ENCODE peak calls at places on chromosome 17, in five cellular contexts. H is IMR-90, O is testis, E is spleen, S is body of pancreas. R is an unnamed sample.

GRCh38 chr17:8150194-8151119 is 1.7 kb downstream of the PER1 start:
- DNase-seq in H (no peak), E (peak), S (no peak), O (no peak), R (no peak)

GRCh38 chr17:68228817-68229570 is 18.8 kb upstream of the AMZ2 start:
- DNase-seq in H (no peak), O (no peak), E (no peak), S (no peak), R (no peak)

GRCh38 chr17:55577687-55578086 is 66.4 kb upstream of the SMIM36 start:
- DNase-seq in O (no peak), E (peak), H (peak), S (no peak), R (peak)

GRCh38 chr17:63309021-63309420 is 137.1 kb downstream of the CYB561 start:
- DNase-seq in O (no peak), S (no peak), E (no peak), H (peak), R (no peak)

GRCh38 chr17:68570531-68570930 is 30.6 kb downstream of the FAM20A start:
- DNase-seq in H (no peak), S (no peak), E (no peak), O (no peak), R (no peak)

GRCh38 chr17:51356084-51356410 is 95.7 kb downstream of the UTP18 start:
- DNase-seq in E (no peak), H (no peak), O (no peak), S (no peak), R (no peak)

GRCh38 chr17:32551186-32551955 is 64.6 kb downstream of the CDK5R1 start:
- DNase-seq in S (no peak), O (no peak), H (peak), E (no peak), R (no peak)

GRCh38 chr17:38456031-38456815 is 28.0 kb downstream of the ARHGAP23 start:
- DNase-seq in O (peak), S (no peak), H (no peak), E (no peak), R (no peak)

GRCh38 chr17:34393401-34393800 is 30.4 kb upstream of the CCL1 start:
- DNase-seq in S (no peak), E (no peak), H (no peak), O (no peak), R (no peak)

GRCh38 chr17:34389343-34389742 is 26.3 kb upstream of the CCL1 start:
- DNase-seq in S (no peak), H (no peak), E (no peak), O (no peak), R (no peak)

GRCh38 chr17:34387566-34387965 is 24.5 kb upstream of the CCL1 start:
- DNase-seq in O (no peak), H (no peak), S (no peak), E (no peak), R (no peak)

GRCh38 chr17:34390649-34391048 is 27.6 kb upstream of the CCL1 start:
- DNase-seq in O (no peak), E (no peak), H (no peak), S (no peak), R (no peak)

GRCh38 chr17:34391241-34391640 is 28.2 kb upstream of the CCL1 start:
- DNase-seq in S (no peak), O (no peak), E (no peak), H (no peak), R (no peak)
- H3K4me3 ChIP-seq in S (no peak), O (no peak), E (no peak), H (no peak), R (no peak)

GRCh38 chr17:41973457-41973856 is 6.9 kb downstream of the CNP start:
- DNase-seq in O (no peak), E (no peak), H (no peak), S (no peak), R (no peak)
- H3K27ac ChIP-seq in O (peak), E (peak), H (no peak), S (peak), R (peak)

GRCh38 chr17:4263282-4264215 is at the start of gene ANKFY1:
- DNase-seq in E (peak), O (peak), S (peak), H (peak), R (peak)
- TF ChIP-seq CTCF in E (peak), O (no peak), S (peak), H (peak), R (no peak)

GRCh38 chr17:19534562-19535149 is 1.0 kb downstream of the SLC47A1 start:
- DNase-seq in E (no peak), O (no peak), H (no peak), S (no peak), R (no peak)

GRCh38 chr17:19539040-19539399 is 5.4 kb downstream of the SLC47A1 start:
- DNase-seq in E (no peak), H (no peak), S (no peak), O (no peak), R (no peak)

GRCh38 chr17:19539841-19540311 is 6.2 kb downstream of the SLC47A1 start:
- DNase-seq in E (no peak), S (no peak), O (no peak), H (no peak), R (no peak)

GRCh38 chr17:19538095-19539039 is 4.7 kb downstream of the SLC47A1 start:
- DNase-seq in H (no peak), S (peak), O (peak), E (no peak), R (peak)

DNA sequence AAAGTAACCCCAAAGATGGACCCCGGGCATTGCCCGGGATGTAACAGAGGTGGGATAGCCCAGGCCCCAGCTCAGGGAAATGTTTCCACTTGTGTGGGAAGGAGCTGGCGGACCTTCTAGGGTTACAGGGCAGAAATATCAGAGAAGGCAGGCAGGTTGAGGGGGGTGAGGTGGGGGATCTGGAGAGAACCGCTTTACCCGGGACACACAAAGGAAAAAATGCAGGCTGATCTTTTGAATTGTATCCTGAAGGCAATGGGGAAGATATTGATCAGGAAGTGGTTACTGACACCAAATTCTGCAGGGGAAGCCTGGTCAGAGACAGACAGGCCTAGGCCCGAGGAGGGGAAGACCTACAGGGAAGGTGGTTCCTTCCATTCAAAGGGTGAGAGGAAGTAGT is 3.5 kb downstream of the SLC47A1 start:
- DNase-seq in E (no peak), O (no peak), H (no peak), S (no peak), R (no peak)
- H3K4me3 ChIP-seq in E (no peak), O (no peak), H (no peak), S (no peak), R (no peak)

GRCh38 chr17:46082293-46082692 is 83.2 kb downstream of the STH start:
- DNase-seq in H (no peak), S (no peak), E (no peak), O (no peak), R (no peak)

GRCh38 chr17:46074540-46074939 is 75.5 kb downstream of the STH start:
- DNase-seq in S (no peak), O (no peak), H (no peak), E (no peak), R (no peak)

GRCh38 chr17:46081018-46081320 is 81.9 kb downstream of the STH start:
- DNase-seq in S (no peak), O (no peak), H (no peak), E (no peak), R (no peak)

GRCh38 chr17:46080118-46081017 is 81.3 kb downstream of the STH start:
- DNase-seq in H (no peak), O (no peak), S (no peak), E (no peak), R (no peak)

GRCh38 chr17:46078675-46079074 is 79.6 kb downstream of the STH start:
- DNase-seq in E (no peak), S (no peak), O (no peak), H (no peak), R (no peak)
- H3K27ac ChIP-seq in E (no peak), S (no peak), O (no peak), H (no peak), R (no peak)

GRCh38 chr17:60158751-60159478 is 9.1 kb downstream of the CA4 start:
- DNase-seq in S (no peak), O (no peak), H (peak), E (no peak), R (no peak)

GRCh38 chr17:60161598-60162330 is 12.0 kb downstream of the CA4 start:
- DNase-seq in H (no peak), S (peak), E (peak), O (no peak), R (no peak)

GRCh38 chr17:60160829-60161501 is 11.2 kb downstream of the CA4 start:
- DNase-seq in S (no peak), O (no peak), H (no peak), E (no peak), R (no peak)

GRCh38 chr17:60157487-60158040 is 7.8 kb downstream of the CA4 start:
- DNase-seq in S (no peak), H (no peak), O (no peak), E (no peak), R (no peak)

GRCh38 chr17:60159479-60159866 is 9.7 kb downstream of the CA4 start:
- DNase-seq in O (no peak), E (no peak), H (no peak), S (no peak), R (no peak)
- TF ChIP-seq CTCF in O (no peak), E (no peak), H (no peak), S (no peak), R (no peak)